ENCODE peak calls at places on chromosome 22, in eight cellular contexts. One of them, this sample, is unnamed. For H3K27me3, the result is how much of the 10 kb centered on the place peaks cover.

GRCh38 chr22:47390026-47390970 is 627.8 kb downstream of the TBC1D22A start:
- DNase-seq in IMR-90: no peak
- DNase-seq in heart right ventricle: no peak
- DNase-seq in GM23338: no peak
- DNase-seq in sigmoid colon: peak
- DNase-seq in SK-N-SH: no peak
- DNase-seq in testis: peak
- DNase-seq in lower lobe of right lung: no peak
- DNase-seq in this sample: no peak

GRCh38 chr22:19579880-19580279 is 55.7 kb upstream of the CLDN5 start:
- DNase-seq in testis: no peak
- DNase-seq in SK-N-SH: no peak
- DNase-seq in sigmoid colon: peak
- DNase-seq in GM23338: no peak
- DNase-seq in heart right ventricle: peak
- DNase-seq in IMR-90: no peak
- DNase-seq in lower lobe of right lung: peak
- DNase-seq in this sample: no peak

GRCh38 chr22:31852691-31853370 is 91.5 kb upstream of the YWHAH start:
- DNase-seq in testis: no peak
- DNase-seq in lower lobe of right lung: no peak
- DNase-seq in IMR-90: peak
- DNase-seq in heart right ventricle: no peak
- DNase-seq in SK-N-SH: no peak
- DNase-seq in sigmoid colon: no peak
- DNase-seq in GM23338: no peak
- DNase-seq in this sample: no peak

GRCh38 chr22:30344447-30345200 is 12.1 kb downstream of the SF3A1 start:
- DNase-seq in testis: no peak
- DNase-seq in SK-N-SH: no peak
- DNase-seq in IMR-90: no peak
- DNase-seq in GM23338: no peak
- DNase-seq in lower lobe of right lung: no peak
- DNase-seq in sigmoid colon: no peak
- DNase-seq in heart right ventricle: no peak
- DNase-seq in this sample: no peak

GRCh38 chr22:26852176-26852575 is 194.8 kb downstream of the MIAT start:
- DNase-seq in IMR-90: no peak
- DNase-seq in lower lobe of right lung: no peak
- DNase-seq in testis: no peak
- DNase-seq in sigmoid colon: peak
- DNase-seq in GM23338: peak
- DNase-seq in heart right ventricle: no peak
- DNase-seq in SK-N-SH: no peak
- DNase-seq in this sample: no peak

GRCh38 chr22:49320714-49321476 is 506.8 kb downstream of the BRD1 start:
- DNase-seq in IMR-90: no peak
- DNase-seq in lower lobe of right lung: peak
- DNase-seq in SK-N-SH: no peak
- DNase-seq in GM23338: no peak
- DNase-seq in heart right ventricle: no peak
- DNase-seq in testis: no peak
- DNase-seq in sigmoid colon: no peak
- DNase-seq in this sample: peak

GRCh38 chr22:30922151-30922611 is 46.4 kb downstream of the MORC2 start:
- DNase-seq in GM23338: peak
- DNase-seq in lower lobe of right lung: peak
- DNase-seq in SK-N-SH: peak
- DNase-seq in IMR-90: peak
- DNase-seq in heart right ventricle: peak
- DNase-seq in testis: peak
- DNase-seq in sigmoid colon: peak
- DNase-seq in this sample: peak

GRCh38 chr22:19121631-19122142 is 525 bp downstream of the DGCR2 start:
- DNase-seq in GM23338: peak
- DNase-seq in SK-N-SH: peak
- DNase-seq in testis: peak
- DNase-seq in sigmoid colon: peak
- DNase-seq in IMR-90: peak
- DNase-seq in heart right ventricle: peak
- DNase-seq in lower lobe of right lung: peak
- DNase-seq in this sample: peak

GRCh38 chr22:41217553-41218157 is 12.5 kb downstream of the L3MBTL2 start:
- DNase-seq in IMR-90: peak
- DNase-seq in lower lobe of right lung: peak
- DNase-seq in SK-N-SH: no peak
- DNase-seq in testis: peak
- DNase-seq in heart right ventricle: peak
- DNase-seq in sigmoid colon: peak
- DNase-seq in GM23338: peak
- DNase-seq in this sample: peak

GRCh38 chr22:32731372-32731771 is 70.1 kb upstream of the TIMP3 start:
- DNase-seq in sigmoid colon: peak
- DNase-seq in heart right ventricle: no peak
- DNase-seq in lower lobe of right lung: no peak
- DNase-seq in IMR-90: no peak
- DNase-seq in SK-N-SH: no peak
- DNase-seq in GM23338: no peak
- DNase-seq in testis: no peak
- DNase-seq in this sample: no peak

GRCh38 chr22:27492566-27493201 is 308.9 kb downstream of the MN1 start:
- DNase-seq in IMR-90: no peak
- DNase-seq in GM23338: no peak
- DNase-seq in heart right ventricle: no peak
- DNase-seq in lower lobe of right lung: no peak
- DNase-seq in testis: no peak
- DNase-seq in SK-N-SH: no peak
- DNase-seq in sigmoid colon: no peak
- DNase-seq in this sample: no peak

GRCh38 chr22:32744560-32744959 is 56.9 kb upstream of the TIMP3 start:
- DNase-seq in sigmoid colon: no peak
- DNase-seq in SK-N-SH: no peak
- DNase-seq in heart right ventricle: no peak
- DNase-seq in GM23338: no peak
- DNase-seq in IMR-90: no peak
- DNase-seq in testis: no peak
- DNase-seq in lower lobe of right lung: no peak
- DNase-seq in this sample: no peak

GRCh38 chr22:19876314-19876940 is 21.8 kb upstream of the GNB1L start:
- DNase-seq in SK-N-SH: peak
- DNase-seq in IMR-90: no peak
- DNase-seq in heart right ventricle: no peak
- DNase-seq in testis: no peak
- DNase-seq in sigmoid colon: peak
- DNase-seq in lower lobe of right lung: peak
- DNase-seq in GM23338: no peak
- DNase-seq in this sample: peak

GRCh38 chr22:33354928-33355327 is 296.7 kb upstream of the SYN3 start:
- DNase-seq in lower lobe of right lung: no peak
- DNase-seq in heart right ventricle: no peak
- DNase-seq in SK-N-SH: no peak
- DNase-seq in testis: no peak
- DNase-seq in sigmoid colon: no peak
- DNase-seq in IMR-90: peak
- DNase-seq in GM23338: no peak
- DNase-seq in this sample: no peak

GRCh38 chr22:25420471-25420924 is 144.0 kb upstream of the GRK3 start:
- DNase-seq in testis: no peak
- DNase-seq in sigmoid colon: no peak
- DNase-seq in heart right ventricle: no peak
- DNase-seq in IMR-90: no peak
- DNase-seq in lower lobe of right lung: no peak
- DNase-seq in GM23338: no peak
- DNase-seq in SK-N-SH: no peak
- DNase-seq in this sample: no peak
- H3K27me3 ChIP-seq in testis: under half
- H3K27me3 ChIP-seq in sigmoid colon: under half
- H3K27me3 ChIP-seq in heart right ventricle: half or more
- H3K27me3 ChIP-seq in IMR-90: half or more
- H3K27me3 ChIP-seq in lower lobe of right lung: half or more
- H3K27me3 ChIP-seq in GM23338: half or more
- H3K27me3 ChIP-seq in SK-N-SH: under half
- H3K27me3 ChIP-seq in this sample: half or more

GRCh38 chr22:39518124-39518786 is 2.1 kb upstream of the ATF4 start:
- DNase-seq in lower lobe of right lung: peak
- DNase-seq in testis: no peak
- DNase-seq in IMR-90: peak
- DNase-seq in SK-N-SH: no peak
- DNase-seq in sigmoid colon: no peak
- DNase-seq in GM23338: no peak
- DNase-seq in heart right ventricle: no peak
- DNase-seq in this sample: no peak

GRCh38 chr22:39520054-39520873 is at the start of gene ATF4:
- DNase-seq in IMR-90: peak
- DNase-seq in lower lobe of right lung: peak
- DNase-seq in sigmoid colon: peak
- DNase-seq in SK-N-SH: peak
- DNase-seq in testis: peak
- DNase-seq in GM23338: peak
- DNase-seq in heart right ventricle: peak
- DNase-seq in this sample: peak

GRCh38 chr22:39520874-39521857 is 804 bp downstream of the ATF4 start:
- DNase-seq in IMR-90: peak
- DNase-seq in GM23338: peak
- DNase-seq in lower lobe of right lung: peak
- DNase-seq in sigmoid colon: peak
- DNase-seq in SK-N-SH: peak
- DNase-seq in heart right ventricle: peak
- DNase-seq in testis: peak
- DNase-seq in this sample: peak

GRCh38 chr22:39518996-39519680 is 1.2 kb upstream of the ATF4 start:
- DNase-seq in lower lobe of right lung: peak
- DNase-seq in sigmoid colon: no peak
- DNase-seq in testis: no peak
- DNase-seq in IMR-90: peak
- DNase-seq in SK-N-SH: peak
- DNase-seq in GM23338: no peak
- DNase-seq in heart right ventricle: no peak
- DNase-seq in this sample: no peak

DNA sequence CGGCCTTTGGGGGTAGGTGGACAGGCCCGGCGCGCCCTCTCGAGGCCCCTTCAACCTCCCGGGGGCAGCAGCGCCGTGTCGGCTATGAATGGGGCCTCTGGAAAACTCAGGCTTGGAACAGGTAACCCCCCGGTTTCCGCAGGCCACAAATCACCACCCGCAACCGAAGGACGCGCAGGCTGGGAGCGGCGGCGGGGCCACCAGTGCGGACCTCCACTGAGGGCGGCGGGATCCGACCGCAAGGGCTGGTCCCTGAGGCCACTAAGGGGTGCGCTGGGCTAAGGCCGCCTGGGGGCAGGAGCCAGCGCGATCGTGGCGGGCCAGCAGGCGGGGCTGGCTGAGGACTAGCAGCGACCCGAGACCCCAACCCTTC is 695 bp upstream of the ATF4 start:
- DNase-seq in heart right ventricle: peak
- DNase-seq in testis: peak
- DNase-seq in SK-N-SH: peak
- DNase-seq in sigmoid colon: peak
- DNase-seq in IMR-90: no peak
- DNase-seq in GM23338: peak
- DNase-seq in lower lobe of right lung: no peak
- DNase-seq in this sample: no peak
- TF ChIP-seq CTCF in heart right ventricle: peak
- TF ChIP-seq CTCF in testis: peak
- TF ChIP-seq CTCF in SK-N-SH: peak
- TF ChIP-seq CTCF in sigmoid colon: peak
- TF ChIP-seq CTCF in IMR-90: peak
- TF ChIP-seq CTCF in GM23338: peak
- TF ChIP-seq CTCF in lower lobe of right lung: peak
- TF ChIP-seq CTCF in this sample: no peak

GRCh38 chr22:46219650-46220049 is 30.4 kb downstream of the CDPF1 start:
- DNase-seq in SK-N-SH: no peak
- DNase-seq in sigmoid colon: no peak
- DNase-seq in heart right ventricle: no peak
- DNase-seq in GM23338: no peak
- DNase-seq in lower lobe of right lung: no peak
- DNase-seq in IMR-90: no peak
- DNase-seq in testis: no peak
- DNase-seq in this sample: no peak
- H3K27me3 ChIP-seq in SK-N-SH: under half
- H3K27me3 ChIP-seq in sigmoid colon: under half
- H3K27me3 ChIP-seq in heart right ventricle: under half
- H3K27me3 ChIP-seq in GM23338: under half
- H3K27me3 ChIP-seq in lower lobe of right lung: under half
- H3K27me3 ChIP-seq in IMR-90: under half
- H3K27me3 ChIP-seq in testis: under half
- H3K27me3 ChIP-seq in this sample: under half

GRCh38 chr22:37533995-37534394 is 14.8 kb upstream of the CARD10 start:
- DNase-seq in sigmoid colon: no peak
- DNase-seq in IMR-90: peak
- DNase-seq in lower lobe of right lung: no peak
- DNase-seq in heart right ventricle: no peak
- DNase-seq in GM23338: no peak
- DNase-seq in SK-N-SH: no peak
- DNase-seq in testis: no peak
- DNase-seq in this sample: no peak
- TF ChIP-seq CTCF in sigmoid colon: no peak
- TF ChIP-seq CTCF in IMR-90: no peak
- TF ChIP-seq CTCF in lower lobe of right lung: no peak
- TF ChIP-seq CTCF in heart right ventricle: no peak
- TF ChIP-seq CTCF in GM23338: no peak
- TF ChIP-seq CTCF in SK-N-SH: no peak
- TF ChIP-seq CTCF in testis: no peak
- TF ChIP-seq CTCF in this sample: no peak